ENCODE peak calls at places on chromosomes 5 and 9, in five cellular contexts. M is adipocyte; S is cardiac muscle cell; C is CD8-positive, alpha-beta T cell; A is neuronal stem cell. D is an unnamed sample.

GRCh38 chr5:58259685-58260152 is 200.2 kb downstream of the PLK2 start:
- DNase-seq in C (no peak), M (peak; percentile 69), A (peak; percentile 2), S (peak; percentile 11), D (peak; percentile 46)

GRCh38 chr9:127059030-127059429 is 63.4 kb downstream of the ANGPTL2 start:
- DNase-seq in M (no peak), S (no peak), C (no peak), A (no peak), D (no peak)

GRCh38 chr5:160442824-160443431 is 21.3 kb downstream of the PTTG1 start:
- DNase-seq in A (no peak), M (no peak), C (no peak), S (no peak), D (no peak)

GRCh38 chr5:127290019-127290945 is at the start of gene MEGF10:
- DNase-seq in C (no peak), S (peak; percentile 83), A (peak; percentile 56), M (peak; percentile 89), D (no peak)

GRCh38 chr9:83431470-83432060 is 106.6 kb downstream of the FRMD3 start:
- DNase-seq in M (peak; percentile 31), C (no peak), S (no peak), A (no peak), D (no peak)

GRCh38 chr5:124596595-124597388 is 149.6 kb downstream of the ZNF608 start:
- DNase-seq in C (no peak), M (peak; percentile 64), S (no peak), A (no peak), D (peak; percentile 50)

GRCh38 chr5:9461246-9461645 is 84.6 kb downstream of the SEMA5A start:
- DNase-seq in C (no peak), A (no peak), S (no peak), M (no peak), D (no peak)

GRCh38 chr9:76138360-76138759 is 247.9 kb downstream of the PCSK5 start:
- DNase-seq in A (no peak), S (no peak), C (no peak), M (no peak), D (no peak)

GRCh38 chr5:593511-593910 is 18.6 kb upstream of the CEP72 start:
- DNase-seq in C (no peak), A (no peak), S (no peak), M (no peak), D (no peak)

GRCh38 chr5:153094333-153094732 is 396.1 kb upstream of the GRIA1 start:
- DNase-seq in A (no peak), M (no peak), S (no peak), C (no peak), D (no peak)

GRCh38 chr9:13279284-13280162 is at the start of gene MPDZ:
- DNase-seq in A (peak; percentile 70), S (peak; percentile 86), C (no peak), M (peak; percentile 87), D (no peak)

GRCh38 chr9:113640418-113640817 is 176.9 kb downstream of the RGS3 start:
- DNase-seq in A (no peak), M (no peak), S (no peak), C (no peak), D (peak; percentile 7)

GRCh38 chr5:100901851-100902341 is 1.2 kb downstream of the ST8SIA4 start:
- DNase-seq in M (no peak), C (peak; percentile 49), S (peak; percentile 13), A (peak; percentile 26), D (no peak)

GRCh38 chr5:111685969-111686368 is 71.0 kb downstream of the NREP start:
- DNase-seq in M (no peak), A (no peak), S (no peak), C (no peak), D (peak; percentile 7)

GRCh38 chr5:82820958-82821880 is 256.0 kb downstream of the TMEM167A start:
- DNase-seq in C (no peak), A (no peak), M (no peak), S (no peak), D (no peak)

GRCh38 chr9:99377790-99378775 is 156.0 kb downstream of the SEC61B start:
- DNase-seq in C (no peak), A (peak; percentile 38), S (no peak), M (peak; percentile 71), D (no peak)

GRCh38 chr5:133343196-133343595 is 269.1 kb downstream of the FSTL4 start:
- DNase-seq in S (no peak), M (no peak), A (no peak), C (no peak), D (no peak)

GRCh38 chr9:105757496-105758251 is 63.3 kb downstream of the TMEM38B start:
- DNase-seq in S (no peak), M (peak; percentile 11), A (no peak), C (no peak), D (no peak)

GRCh38 chr5:181059297-181060230 is 19.5 kb downstream of the BTNL9 start:
- DNase-seq in C (no peak), A (no peak), S (no peak), M (no peak), D (no peak)

GRCh38 chr5:40680741-40681350 is 1.1 kb downstream of the PTGER4 start:
- DNase-seq in C (peak; percentile 30), M (no peak), S (no peak), A (no peak), D (no peak)

GRCh38 chr9:13113201-13113600 is 166.3 kb downstream of the MPDZ start:
- DNase-seq in C (no peak), A (no peak), S (no peak), M (peak; percentile 57), D (no peak)

GRCh38 chr5:2560435-2560834 is 191.0 kb downstream of the IRX2 start:
- DNase-seq in C (no peak), S (no peak), M (no peak), A (no peak), D (no peak)

GRCh38 chr9:87857141-87857947 is 25.3 kb upstream of the SPATA31E1 start:
- DNase-seq in S (no peak), C (no peak), A (no peak), M (no peak), D (no peak)

GRCh38 chr5:180798193-180798592 is 4.4 kb downstream of the MGAT1 start:
- DNase-seq in M (no peak), A (no peak), S (no peak), C (no peak), D (no peak)

GRCh38 chr9:5773324-5773999 is 59.5 kb downstream of the ERMP1 start:
- DNase-seq in M (no peak), S (no peak), A (no peak), C (no peak), D (no peak)

GRCh38 chr9:112575107-112575506 is 88.5 kb downstream of the KIAA1958 start:
- DNase-seq in C (no peak), S (no peak), M (no peak), A (no peak), D (no peak)

GRCh38 chr9:112572416-112572815 is 85.8 kb downstream of the KIAA1958 start:
- DNase-seq in C (no peak), A (no peak), S (no peak), M (no peak), D (no peak)

GRCh38 chr9:112571624-112572341 is 85.2 kb downstream of the KIAA1958 start:
- DNase-seq in M (no peak), C (no peak), A (no peak), S (no peak), D (no peak)

GRCh38 chr9:112569186-112569585 is 82.6 kb downstream of the KIAA1958 start:
- DNase-seq in C (no peak), M (peak; percentile 89), A (no peak), S (no peak), D (no peak)

DNA sequence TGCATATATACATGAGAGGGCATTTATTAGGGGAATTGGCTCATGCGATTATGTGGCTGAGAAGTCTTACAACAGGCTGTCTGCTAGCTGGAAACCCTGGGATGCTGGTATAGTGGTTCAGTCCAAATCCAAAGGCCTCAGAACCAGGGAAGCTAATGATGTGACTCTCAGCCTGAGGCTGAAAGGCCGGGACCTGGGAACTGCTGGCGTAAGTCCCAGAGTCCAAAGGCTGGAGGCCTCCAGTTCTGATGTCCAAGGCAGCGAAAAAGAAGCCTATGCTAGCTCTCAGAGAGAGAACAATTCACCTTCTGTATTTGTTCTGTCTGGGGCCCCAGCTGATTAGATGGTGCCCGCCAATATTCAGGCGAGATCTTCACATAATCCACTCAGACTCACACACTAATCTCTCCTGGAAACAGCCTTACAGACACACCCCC is 84.1 kb downstream of the KIAA1958 start:
- DNase-seq in S (no peak), M (no peak), C (no peak), A (no peak), D (no peak)
- H3K4me3 ChIP-seq in S (no peak overlapping the region), M (no peak overlapping the region), C (no peak overlapping the region), A (no peak overlapping the region), D (no peak overlapping the region)

GRCh38 chr9:129145316-129145715 is 32.7 kb downstream of the IER5L start:
- DNase-seq in A (no peak), S (no peak), M (no peak), C (no peak), D (no peak)

GRCh38 chr9:129142536-129142935 is 31.3 kb downstream of the PTPA start:
- DNase-seq in M (no peak), A (no peak), S (no peak), C (no peak), D (no peak)

GRCh38 chr9:129142115-129142514 is 30.9 kb downstream of the PTPA start:
- DNase-seq in S (no peak), M (no peak), A (no peak), C (no peak), D (no peak)

GRCh38 chr9:129143031-129143441 is 31.8 kb downstream of the PTPA start:
- DNase-seq in S (peak; percentile 76), M (peak; percentile 93), C (peak; percentile 64), A (peak; percentile 67), D (peak; percentile 73)

DNA sequence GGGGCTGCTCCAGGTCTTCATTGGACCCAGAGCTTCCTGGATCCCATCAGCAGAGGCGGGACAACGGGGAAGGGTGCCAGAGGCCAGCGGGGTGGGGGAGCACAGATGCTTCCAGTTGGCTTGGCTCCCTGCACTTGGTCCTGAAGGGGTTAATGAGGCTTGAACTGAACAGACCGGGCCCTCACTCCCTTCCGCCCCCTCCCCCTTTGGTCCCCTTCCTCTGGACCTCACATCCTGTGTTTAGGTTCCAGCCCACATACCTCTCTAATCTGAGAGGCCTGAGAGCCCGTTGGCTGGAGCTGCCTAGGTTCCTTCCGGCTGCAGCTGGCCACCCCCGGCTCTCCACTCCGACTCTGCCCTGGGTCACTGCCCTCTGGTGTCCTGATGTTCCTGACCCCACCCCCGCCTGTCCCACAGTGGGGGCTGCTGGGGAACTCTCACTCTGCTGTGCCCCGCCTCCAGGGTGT is 32.3 kb downstream of the PTPA start:
- DNase-seq in S (peak; percentile 91), A (no peak), M (peak; percentile 41), C (no peak), D (peak; percentile 84)
- H3K4me1 ChIP-seq in S (peaks cover 71% of the 10 kb centered on the region), A (peaks cover 61% of the 10 kb centered on the region), M (peaks cover 77% of the 10 kb centered on the region), C (peaks cover 36% of the 10 kb centered on the region), D (peaks cover 72% of the 10 kb centered on the region)

DNA sequence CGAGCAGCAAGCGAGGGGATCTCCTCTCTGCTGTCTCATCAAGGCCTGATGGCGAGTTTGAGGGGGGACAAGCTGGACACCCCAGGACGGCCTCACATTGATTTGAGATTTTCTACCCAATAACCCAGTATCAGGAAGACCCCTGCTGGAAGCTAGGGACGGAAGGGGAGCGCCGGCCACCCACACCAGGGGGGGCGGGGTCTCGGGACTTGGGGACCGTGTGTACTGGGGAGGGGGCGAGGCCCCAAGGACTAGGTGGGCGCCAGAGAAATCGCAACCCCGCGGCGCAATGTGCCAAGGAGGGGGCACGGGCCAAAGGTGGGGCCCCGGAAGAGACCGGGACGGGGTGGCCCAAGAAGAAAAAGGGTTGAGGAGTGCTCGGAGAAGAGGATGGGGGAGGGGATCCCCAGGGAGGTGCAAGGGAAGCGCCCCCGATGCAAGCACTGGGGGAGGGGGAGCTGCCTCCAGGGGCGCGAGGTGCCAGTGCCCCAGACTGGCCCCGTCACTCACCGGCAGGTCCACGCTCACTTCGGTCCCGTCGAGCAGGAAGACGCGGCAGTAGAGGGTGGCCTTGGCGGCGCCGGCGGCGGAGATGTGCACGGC is 1.1 kb downstream of the EPB41L4B start:
- DNase-seq in A (peak; percentile 17), C (no peak), S (no peak), M (no peak), D (peak; percentile 32)
- H3K4me3 ChIP-seq in A (peak overlapping the region; percentile 86), C (no peak overlapping the region), S (peak overlapping the region; percentile 52), M (peak overlapping the region; percentile 70), D (peak overlapping the region; percentile 84)

GRCh38 chr9:133711428-133712220 is 26.5 kb downstream of the SARDH start:
- DNase-seq in C (no peak), A (no peak), M (no peak), S (no peak), D (no peak)
- H3K4me1 ChIP-seq in C (peaks cover 28% of the 10 kb centered on the region), A (peaks cover 17% of the 10 kb centered on the region), M (peaks cover 42% of the 10 kb centered on the region), S (peaks cover 29% of the 10 kb centered on the region), D (peaks cover 28% of the 10 kb centered on the region)